ENCODE peak calls at places on chromosomes 13 and 19, in four cellular contexts. T, D, I and Q are unnamed samples.

GRCh38 chr13:36332986-36333385 is 13.2 kb downstream of the SPART start:
- DNase-seq in T (peak), D (no peak), I (no peak), Q (no peak)

GRCh38 chr19:10226376-10227214 is 4.5 kb downstream of the S1PR2 start:
- DNase-seq in T (no peak), D (no peak), I (no peak), Q (peak)

GRCh38 chr19:15123900-15124299 is 16.7 kb downstream of the SYDE1 start:
- DNase-seq in T (peak), D (no peak), I (no peak), Q (no peak)

GRCh38 chr19:4868286-4868834 is 893 bp upstream of the PLIN3 start:
- DNase-seq in T (peak), D (no peak), I (no peak), Q (no peak)

GRCh38 chr13:49220856-49221614 is 897 bp downstream of the MLNR start:
- DNase-seq in T (no peak), D (no peak), I (peak), Q (peak)

GRCh38 chr13:91046715-91047327 is 300.7 kb upstream of the MIR17HG start:
- DNase-seq in T (no peak), D (no peak), I (no peak), Q (no peak)

GRCh38 chr19:54431255-54431838 is 16.1 kb downstream of the TTYH1 start:
- DNase-seq in T (peak), D (no peak), I (no peak), Q (no peak)

GRCh38 chr19:11364935-11365334 is 9.5 kb upstream of the SWSAP1 start:
- DNase-seq in T (no peak), D (no peak), I (no peak), Q (no peak)

GRCh38 chr13:99425485-99426341 is 75.6 kb upstream of the TM9SF2 start:
- DNase-seq in T (no peak), D (peak), I (no peak), Q (no peak)

GRCh38 chr13:100668408-100668807 is 6.2 kb downstream of the TMTC4 start:
- DNase-seq in T (no peak), D (no peak), I (no peak), Q (no peak)

GRCh38 chr19:10707440-10707839 is 6.2 kb downstream of the QTRT1 start:
- DNase-seq in T (no peak), D (no peak), I (no peak), Q (peak)

GRCh38 chr19:41528106-41528505 is 47.9 kb upstream of the CEACAM21 start:
- DNase-seq in T (peak), D (no peak), I (no peak), Q (no peak)

GRCh38 chr19:36060430-36060829 is 5.7 kb downstream of the WDR62 start:
- DNase-seq in T (peak), D (no peak), I (no peak), Q (no peak)

GRCh38 chr13:43908156-43909126 is 28.7 kb downstream of the LACC1 start:
- DNase-seq in T (peak), D (no peak), I (no peak), Q (no peak)

GRCh38 chr13:42969558-42970172 is 22.4 kb downstream of the EPSTI1 start:
- DNase-seq in T (peak), D (peak), I (no peak), Q (no peak)

GRCh38 chr13:70668983-70669382 is 560.7 kb upstream of the KLHL1 start:
- DNase-seq in T (no peak), D (no peak), I (no peak), Q (no peak)

GRCh38 chr19:13002389-13002898 is 7.2 kb downstream of the NFIX start:
- DNase-seq in T (no peak), D (no peak), I (no peak), Q (peak)

GRCh38 chr13:66344770-66345367 is 885.3 kb downstream of the PCDH9 start:
- DNase-seq in T (no peak), D (no peak), I (no peak), Q (no peak)

GRCh38 chr13:50127017-50127725 is 111.9 kb downstream of the KCNRG start:
- DNase-seq in T (no peak), D (peak), I (peak), Q (peak)

GRCh38 chr13:74771964-74772363 is 637.8 kb upstream of the KLF12 start:
- DNase-seq in T (peak), D (no peak), I (no peak), Q (no peak)